ENCODE peak calls at places on chromosomes 3 and 15, in six cellular contexts. T is HepG2, O is spleen, L is tibial artery, M is fibroblast of lung, A is esophagus muscularis mucosa. E is an unnamed sample.

GRCh38 chr15:73075151-73075859 is 23.0 kb downstream of the NEO1 start:
- DNase-seq in T (no peak), O (no peak), L (no peak), M (no peak), A (no peak), E (no peak)

GRCh38 chr3:51362476-51362875 is 22.6 kb upstream of the MANF start:
- DNase-seq in T (no peak), O (no peak), L (no peak), M (no peak), A (no peak), E (no peak)

GRCh38 chr15:74724570-74725240 is 623 bp downstream of the CYP1A1 start:
- DNase-seq in T (no peak), O (no peak), L (no peak), M (no peak), A (no peak), E (no peak)

GRCh38 chr3:27253831-27254230 is 115.4 kb downstream of the NEK10 start:
- DNase-seq in T (peak; percentile 25), O (no peak), L (no peak), M (peak; percentile 27), A (no peak), E (peak; percentile 38)

GRCh38 chr3:149437710-149438109 is 36.8 kb upstream of the TM4SF4 start:
- DNase-seq in T (no peak), O (no peak), L (no peak), M (no peak), A (no peak), E (no peak)

GRCh38 chr3:54283470-54283869 is 161.1 kb downstream of the CACNA2D3 start:
- DNase-seq in T (no peak), O (no peak), L (no peak), M (no peak), A (no peak), E (no peak)

GRCh38 chr3:42498791-42499477 is 3.5 kb upstream of the VIPR1 start:
- DNase-seq in T (no peak), O (peak; percentile 51), L (peak; percentile 25), M (no peak), A (no peak), E (peak; percentile 18)

GRCh38 chr3:13016083-13016725 is 57.0 kb downstream of the IQSEC1 start:
- DNase-seq in T (no peak), O (peak; percentile 93), L (peak; percentile 86), M (no peak), A (no peak), E (no peak)

GRCh38 chr3:178072931-178073330 is 463.3 kb upstream of the KCNMB2 start:
- DNase-seq in T (no peak), O (no peak), L (no peak), M (peak; percentile 51), A (no peak), E (no peak)

GRCh38 chr3:143551790-143552189 is 296.5 kb downstream of the SLC9A9 start:
- DNase-seq in T (no peak), O (no peak), L (no peak), M (no peak), A (no peak), E (no peak)

GRCh38 chr3:120636790-120637401 is 40.8 kb downstream of the NDUFB4 start:
- DNase-seq in T (no peak), O (no peak), L (no peak), M (no peak), A (no peak), E (no peak)

GRCh38 chr3:111729087-111729846 is 129.8 kb upstream of the PHLDB2 start:
- DNase-seq in T (no peak), O (no peak), L (peak; percentile 80), M (peak; percentile 86), A (peak; percentile 91), E (no peak)

GRCh38 chr15:22892333-22892732 is 53.9 kb downstream of the NIPA2 start:
- DNase-seq in T (no peak), O (peak; percentile 22), L (no peak), M (no peak), A (no peak), E (peak; percentile 82)

DNA sequence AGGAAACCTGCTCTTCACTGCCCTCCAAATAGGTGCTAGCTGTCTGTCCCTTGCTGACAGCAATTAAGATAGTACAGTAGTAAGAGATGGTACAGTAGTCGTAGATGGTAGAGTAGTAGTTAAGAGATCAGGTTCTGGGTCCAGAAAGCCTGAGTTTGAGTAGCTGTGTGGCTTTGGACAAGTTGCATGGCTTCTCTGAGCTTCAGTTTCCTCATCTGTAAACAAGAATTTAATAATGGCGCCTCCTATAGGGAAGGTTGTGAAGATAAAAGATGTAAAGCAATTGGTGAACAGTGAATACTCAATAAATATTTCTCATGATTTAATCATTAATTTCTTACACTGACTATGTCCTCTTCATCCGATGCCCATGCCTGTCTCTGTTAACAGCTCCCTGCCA is 86.9 kb upstream of the BCL6 start:
- DNase-seq in T (no peak), O (no peak), L (no peak), M (no peak), A (no peak), E (no peak)
- TF ChIP-seq CTCF in T (no peak), O (no peak), L (no peak), M (no peak), A (no peak), E (no peak)

GRCh38 chr3:132592211-132592610 is 4.9 kb upstream of the ACKR4 start:
- DNase-seq in T (no peak), O (no peak), L (no peak), M (no peak), A (no peak), E (no peak)

GRCh38 chr3:132595036-132595435 is 2.0 kb upstream of the ACKR4 start:
- DNase-seq in T (no peak), O (no peak), L (no peak), M (peak; percentile 9), A (no peak), E (no peak)

GRCh38 chr3:132596326-132596725 is 744 bp upstream of the ACKR4 start:
- DNase-seq in T (no peak), O (no peak), L (no peak), M (no peak), A (no peak), E (no peak)

GRCh38 chr3:132593241-132593949 is 3.7 kb upstream of the ACKR4 start:
- DNase-seq in T (no peak), O (no peak), L (no peak), M (peak; percentile 6), A (no peak), E (no peak)

DNA sequence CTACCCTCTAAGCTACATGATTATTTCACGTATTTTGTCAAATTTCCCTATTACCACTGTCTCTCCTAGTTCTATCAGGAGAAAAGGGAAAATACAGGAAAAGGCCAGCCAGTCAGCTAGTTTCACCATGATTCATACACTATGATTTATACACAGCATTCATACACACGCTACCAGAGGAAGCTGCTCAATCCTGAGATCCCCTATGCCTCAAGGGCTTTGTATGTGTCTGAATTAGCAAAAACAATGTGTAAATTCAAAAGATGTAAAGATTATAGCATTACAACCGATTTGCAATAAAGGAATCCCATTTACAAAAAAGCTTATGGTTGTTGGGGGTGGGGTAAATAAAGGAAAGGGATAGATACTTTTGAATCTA is 3.1 kb upstream of the ACKR4 start:
- DNase-seq in T (no peak), O (no peak), L (no peak), M (peak; percentile 58), A (no peak), E (no peak)
- H3K4me1 ChIP-seq in T (peaks cover 7% of the 10 kb centered on the region), O (no peaks in the 10 kb centered on the region), L (no peaks in the 10 kb centered on the region), M (peaks cover 18% of the 10 kb centered on the region), A (no peaks in the 10 kb centered on the region), E (peaks cover 3% of the 10 kb centered on the region)

GRCh38 chr3:187066228-187066995 is 72.9 kb downstream of the RPL39L start:
- DNase-seq in T (peak; percentile 65), O (no peak), L (no peak), M (peak; percentile 15), A (peak; percentile 53), E (peak; percentile 50)
- TF ChIP-seq CTCF in T (peak; percentile 45), O (no peak), L (no peak), M (no peak), A (no peak), E (peak; percentile 13)

DNA sequence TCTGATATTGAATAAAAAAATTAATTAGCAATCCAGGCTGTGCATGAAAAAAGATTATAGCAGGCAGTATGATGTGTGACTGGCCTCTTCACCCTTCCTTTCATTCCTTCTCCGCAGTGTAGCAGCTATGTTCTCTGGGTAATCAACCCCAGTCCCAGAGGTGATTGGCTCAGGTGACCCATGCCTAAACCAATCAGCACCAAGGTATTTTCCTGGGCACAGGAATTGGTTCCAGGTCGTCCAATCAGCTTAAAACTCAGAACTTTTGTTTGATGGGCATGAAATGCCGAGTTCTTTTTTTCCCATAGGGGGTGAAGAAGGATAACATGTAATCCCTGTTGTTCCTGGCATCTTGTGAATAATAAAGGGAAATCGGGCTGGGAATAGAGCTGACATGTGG is 5.8 kb upstream of the BNC1 start:
- DNase-seq in T (no peak), O (no peak), L (no peak), M (no peak), A (peak; percentile 77), E (no peak)
- H3K4me1 ChIP-seq in T (no peaks in the 10 kb centered on the region), O (no peaks in the 10 kb centered on the region), L (no peaks in the 10 kb centered on the region), M (peaks cover 24% of the 10 kb centered on the region), A (no peaks in the 10 kb centered on the region), E (peaks cover 33% of the 10 kb centered on the region)

DNA sequence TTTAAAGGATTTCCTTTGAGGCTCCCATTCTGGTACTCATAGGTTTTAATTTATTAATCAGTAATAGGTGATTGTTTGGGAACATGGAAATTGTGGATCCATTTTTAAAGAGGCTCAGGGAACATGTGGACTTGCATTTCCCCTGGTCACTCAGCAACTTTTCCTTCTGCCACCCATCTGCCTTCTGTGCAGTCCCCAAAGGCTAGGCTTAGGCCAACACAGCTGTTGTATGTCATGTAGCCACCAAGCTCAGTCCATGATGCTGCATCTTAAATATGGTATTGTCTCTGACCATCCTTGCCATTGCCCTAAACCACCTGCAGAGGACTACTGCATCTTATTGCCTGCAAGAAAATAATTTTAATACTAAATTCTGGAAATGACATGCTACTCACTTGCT is 416.7 kb upstream of the SEMA6D start:
- DNase-seq in T (no peak), O (no peak), L (no peak), M (no peak), A (no peak), E (no peak)
- TF ChIP-seq CTCF in T (no peak), O (no peak), L (no peak), M (no peak), A (no peak), E (no peak)

DNA sequence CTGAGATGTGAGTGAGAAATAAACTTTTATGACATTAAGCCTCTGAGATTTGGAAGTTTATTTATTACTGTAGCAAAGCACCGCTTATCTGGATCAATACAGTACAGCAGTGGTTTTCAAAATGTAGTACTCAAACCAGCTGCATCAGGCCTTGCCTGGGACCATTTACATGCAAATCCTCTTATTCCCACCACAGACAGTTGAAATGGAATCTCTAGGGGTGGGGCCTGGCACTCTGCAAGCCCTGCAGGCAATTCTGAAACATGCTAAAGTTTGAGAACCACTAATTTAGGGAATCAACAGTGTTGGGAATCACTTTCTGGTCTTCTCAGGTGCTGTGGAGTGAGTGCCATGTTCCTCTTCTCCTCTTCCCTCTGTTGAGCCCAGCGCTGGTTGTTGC is 77.8 kb upstream of the TAMM41 start:
- DNase-seq in T (no peak), O (no peak), L (peak; percentile 9), M (no peak), A (no peak), E (no peak)
- H3K4me1 ChIP-seq in T (no peaks in the 10 kb centered on the region), O (no peaks in the 10 kb centered on the region), L (no peaks in the 10 kb centered on the region), M (no peaks in the 10 kb centered on the region), A (no peaks in the 10 kb centered on the region), E (no peaks in the 10 kb centered on the region)

E was measured in Caco-2.